ENCODE peak calls at places on chromosome 17, in seven cellular contexts. P is psoas muscle; H is Ammon's horn; T is activated CD4-positive, alpha-beta T cell treated with anti-CD3 and anti-CD28 coated beads, Interleukin-2, amount 50 U/mL, for 24 hours; X is OCI-M1; E is AG08395; Q is T1000. V is an unnamed sample.

GRCh38 chr17:63961355-63962207 is 11.1 kb downstream of the SCN4A start:
- DNase-seq in P (peak; percentile 83), Q (peak; percentile 55), X (peak; percentile 45), E (peak; percentile 71), H (no peak), T (no peak), V (peak; percentile 4)

GRCh38 chr17:28552201-28552999 is at the start of gene UNC119:
- DNase-seq in H (peak; percentile 76), E (peak; percentile 96), P (peak; percentile 81), Q (peak; percentile 59), X (peak; percentile 93), T (peak; percentile 59), V (peak; percentile 75)

GRCh38 chr17:27529230-27529796 is 73.1 kb downstream of the KSR1 start:
- DNase-seq in P (no peak), X (peak; percentile 99), T (no peak), H (no peak), Q (no peak), E (no peak), V (no peak)

GRCh38 chr17:45221997-45222272 is 250 bp downstream of the FMNL1 start:
- DNase-seq in T (no peak), E (no peak), H (no peak), Q (no peak), P (no peak), X (no peak), V (no peak)

GRCh38 chr17:76270770-76271668 is 5.9 kb downstream of the UBALD2 start:
- DNase-seq in X (no peak), E (no peak), T (no peak), P (no peak), H (no peak), Q (no peak), V (no peak)

GRCh38 chr17:15657868-15658775 is 26.0 kb downstream of the TRIM16 start:
- DNase-seq in X (no peak), Q (no peak), T (no peak), H (no peak), P (no peak), E (no peak), V (no peak)

GRCh38 chr17:77465358-77466041 is 324.7 kb downstream of the SEC14L1 start:
- DNase-seq in H (peak; percentile 76), X (peak; percentile 89), Q (no peak), P (peak; percentile 53), T (no peak), E (peak; percentile 56), V (no peak)

GRCh38 chr17:1286379-1287106 is 7.1 kb downstream of the TRARG1 start:
- DNase-seq in Q (no peak), P (no peak), H (no peak), X (no peak), E (no peak), T (no peak), V (no peak)

GRCh38 chr17:6070280-6070894 is at the start of gene WSCD1:
- DNase-seq in P (peak; percentile 44), H (peak; percentile 50), T (no peak), Q (no peak), E (peak; percentile 39), X (no peak), V (peak; percentile 44)

GRCh38 chr17:39132192-39132600 is 19.2 kb downstream of the PLXDC1 start:
- DNase-seq in E (peak; percentile 93), P (peak; percentile 56), H (no peak), T (no peak), X (no peak), Q (peak; percentile 73), V (no peak)

GRCh38 chr17:61161615-61162134 is 238.0 kb upstream of the TBX2 start:
- DNase-seq in Q (no peak), X (no peak), P (no peak), E (no peak), T (no peak), H (no peak), V (no peak)

GRCh38 chr17:66702106-66702936 is 132.6 kb upstream of the CACNG5 start:
- DNase-seq in Q (no peak), E (no peak), X (no peak), T (no peak), H (no peak), P (no peak), V (no peak)

GRCh38 chr17:48551601-48552452 is 6.9 kb upstream of the HOXB2 start:
- DNase-seq in H (no peak), E (no peak), P (no peak), T (no peak), Q (no peak), X (no peak), V (no peak)

GRCh38 chr17:9044796-9045470 is 23.6 kb downstream of the NTN1 start:
- DNase-seq in Q (no peak), T (no peak), H (peak; percentile 24), P (no peak), X (no peak), E (no peak), V (peak; percentile 26)

GRCh38 chr17:49582055-49582703 is 6.5 kb downstream of the NXPH3 start:
- DNase-seq in E (no peak), X (no peak), Q (no peak), P (no peak), H (no peak), T (no peak), V (no peak)

GRCh38 chr17:2013994-2014317 is 11.2 kb downstream of the RTN4RL1 start:
- DNase-seq in Q (no peak), H (no peak), T (no peak), X (no peak), P (no peak), E (no peak), V (no peak)

GRCh38 chr17:57794841-57795240 is 49.7 kb upstream of the CCDC182 start:
- DNase-seq in T (no peak), P (no peak), E (no peak), H (no peak), X (no peak), Q (no peak), V (no peak)

GRCh38 chr17:78529251-78529650 is 47.9 kb downstream of the DNAH17 start:
- DNase-seq in X (no peak), P (no peak), E (no peak), T (no peak), Q (no peak), H (no peak), V (no peak)

GRCh38 chr17:18028114-18028513 is 10.9 kb downstream of the ATPAF2 start:
- DNase-seq in T (no peak), H (no peak), P (no peak), E (no peak), Q (no peak), X (no peak), V (no peak)

GRCh38 chr17:77409282-77410161 is 268.8 kb downstream of the SEC14L1 start:
- DNase-seq in H (peak; percentile 47), P (peak; percentile 65), T (no peak), Q (no peak), E (peak; percentile 56), X (no peak), V (no peak)

V was measured in G401.